ENCODE peak calls at places on chromosomes 7 and 10, in seven cellular contexts. A, S, Y, O, P, T and H are unnamed samples.

GRCh38 chr7:25028370-25028971 is 48.5 kb upstream of the OSBPL3 start:
- DNase-seq in A (no peak), S (peak; percentile 91), Y (no peak), O (peak; percentile 81), P (no peak), T (no peak), H (no peak)

GRCh38 chr10:17873946-17874345 is 64.8 kb downstream of the MRC1 start:
- DNase-seq in A (no peak), S (no peak), Y (no peak), O (no peak), P (no peak), T (no peak), H (no peak)

GRCh38 chr10:59674211-59674836 is 35.3 kb downstream of the SLC16A9 start:
- DNase-seq in A (no peak), S (peak; percentile 36), Y (no peak), O (no peak), P (no peak), T (peak; percentile 27), H (no peak)

GRCh38 chr7:3722396-3722846 is 421.4 kb downstream of the SDK1 start:
- DNase-seq in A (no peak), S (peak; percentile 2), Y (no peak), O (no peak), P (peak; percentile 57), T (no peak), H (peak; percentile 56)

GRCh38 chr10:91206427-91206826 is 14.0 kb upstream of the PCGF5 start:
- DNase-seq in A (no peak), S (no peak), Y (no peak), O (no peak), P (no peak), T (no peak), H (no peak)

GRCh38 chr10:58086144-58086762 is 181.4 kb downstream of the IPMK start:
- DNase-seq in A (no peak), S (no peak), Y (no peak), O (no peak), P (no peak), T (no peak), H (no peak)

GRCh38 chr7:10475940-10476641 is 497.6 kb upstream of the PHF14 start:
- DNase-seq in A (no peak), S (no peak), Y (no peak), O (no peak), P (no peak), T (no peak), H (no peak)

GRCh38 chr7:121547341-121548092 is 151.4 kb upstream of the FAM3C start:
- DNase-seq in A (no peak), S (peak; percentile 84), Y (no peak), O (peak; percentile 39), P (no peak), T (no peak), H (no peak)

GRCh38 chr10:26887611-26888215 is 27.0 kb upstream of the ABI1 start:
- DNase-seq in A (no peak), S (no peak), Y (no peak), O (peak; percentile 65), P (no peak), T (no peak), H (no peak)

GRCh38 chr10:88966785-88967184 is 14.2 kb upstream of the ACTA2 start:
- DNase-seq in A (peak; percentile 56), S (no peak), Y (no peak), O (no peak), P (peak; percentile 57), T (peak; percentile 74), H (peak; percentile 44)

GRCh38 chr7:70390251-70390650 is 741.7 kb upstream of the GALNT17 start:
- DNase-seq in A (no peak), S (no peak), Y (no peak), O (no peak), P (no peak), T (no peak), H (no peak)

GRCh38 chr10:13633689-13634088 is 46.9 kb downstream of the PRPF18 start:
- DNase-seq in A (peak; percentile 76), S (peak; percentile 97), Y (no peak), O (peak; percentile 79), P (peak; percentile 89), T (peak; percentile 66), H (no peak)

GRCh38 chr10:13632407-13632806 is 45.6 kb downstream of the PRPF18 start:
- DNase-seq in A (no peak), S (no peak), Y (no peak), O (no peak), P (no peak), T (no peak), H (no peak)

GRCh38 chr10:13630231-13630630 is 43.5 kb downstream of the PRPF18 start:
- DNase-seq in A (no peak), S (no peak), Y (no peak), O (no peak), P (no peak), T (no peak), H (no peak)

GRCh38 chr10:13632879-13633437 is 46.2 kb downstream of the PRPF18 start:
- DNase-seq in A (peak; percentile 37), S (peak; percentile 15), Y (no peak), O (no peak), P (no peak), T (no peak), H (no peak)

DNA sequence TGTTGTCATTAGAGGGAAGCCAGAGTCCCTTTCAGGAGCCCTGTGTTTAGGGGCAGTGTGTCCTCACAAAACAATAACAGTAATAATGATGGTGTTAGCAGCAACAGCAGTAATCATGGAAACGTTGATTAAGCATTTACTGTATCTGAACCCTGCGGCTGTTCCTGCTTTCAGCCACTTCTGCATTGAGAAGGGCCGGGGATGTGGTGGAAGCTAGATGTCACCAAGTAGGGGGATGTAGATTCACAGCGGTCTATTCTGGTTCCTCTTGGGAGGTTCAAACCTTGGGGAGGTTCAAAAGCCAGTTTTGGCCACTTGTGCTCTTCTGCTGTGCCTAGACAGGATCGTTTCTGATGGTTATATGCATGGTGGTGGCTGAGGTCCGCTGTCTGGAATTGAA is 44.8 kb downstream of the PRPF18 start:
- DNase-seq in A (no peak), S (no peak), Y (no peak), O (no peak), P (no peak), T (no peak), H (no peak)
- TF ChIP-seq CTCF in A (no peak), S (no peak), Y (no peak), O (no peak), P (no peak), T (no peak), H (no peak)

DNA sequence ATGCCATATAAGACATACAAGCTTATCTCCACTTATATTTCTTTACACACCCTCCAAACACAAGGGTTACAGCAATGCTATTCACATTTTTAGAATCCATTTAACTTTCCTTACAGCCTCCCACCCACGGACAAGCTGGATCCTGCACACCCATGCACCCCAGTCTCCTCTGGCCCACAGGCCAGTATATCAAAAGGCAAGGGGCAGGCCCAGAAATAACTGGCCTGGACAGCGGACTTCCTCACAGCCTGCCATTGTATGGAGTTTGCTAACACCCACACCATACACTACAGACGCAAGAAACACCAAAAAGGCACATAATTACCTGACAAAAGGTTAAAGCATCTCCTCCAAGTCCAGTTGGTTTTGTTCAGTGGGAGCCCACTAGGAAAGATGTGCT is 12.0 kb downstream of the HOXA4 start:
- DNase-seq in A (no peak), S (no peak), Y (no peak), O (peak; percentile 47), P (no peak), T (no peak), H (no peak)
- H3K27me3 ChIP-seq in A (peaks cover 97% of the 10 kb centered on the region), S (peaks cover 100% of the 10 kb centered on the region), Y (peaks cover 3% of the 10 kb centered on the region), O (no peaks in the 10 kb centered on the region), P (no peaks in the 10 kb centered on the region), T (no peaks in the 10 kb centered on the region), H (no peaks in the 10 kb centered on the region)

DNA sequence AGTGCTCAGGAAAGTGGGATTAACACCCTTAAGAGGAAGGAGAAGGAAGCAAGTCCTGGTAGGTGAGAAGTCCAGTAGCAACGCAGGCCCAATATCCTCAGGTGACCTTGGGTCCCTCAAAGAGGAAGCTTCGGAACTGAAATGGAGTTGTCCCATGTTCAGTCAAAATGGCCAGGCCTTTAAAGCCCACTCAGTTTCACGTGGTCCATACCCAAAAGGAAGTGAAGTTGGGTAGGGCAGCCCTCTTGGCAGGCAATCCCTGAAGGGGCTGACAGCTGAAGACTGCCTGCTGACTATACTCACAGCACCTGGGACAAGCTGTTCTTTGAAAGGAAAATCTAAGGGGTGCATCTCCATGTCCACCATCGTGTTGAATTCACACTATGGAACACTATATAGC is 3.0 kb downstream of the GSAP start:
- DNase-seq in A (no peak), S (no peak), Y (no peak), O (peak; percentile 56), P (no peak), T (no peak), H (no peak)
- H3K4me1 ChIP-seq in A (peaks cover 15% of the 10 kb centered on the region), S (no peaks in the 10 kb centered on the region), Y (peaks cover 24% of the 10 kb centered on the region), O (peaks cover 39% of the 10 kb centered on the region), P (peaks cover 9% of the 10 kb centered on the region), T (no peaks in the 10 kb centered on the region), H (no peaks in the 10 kb centered on the region)

DNA sequence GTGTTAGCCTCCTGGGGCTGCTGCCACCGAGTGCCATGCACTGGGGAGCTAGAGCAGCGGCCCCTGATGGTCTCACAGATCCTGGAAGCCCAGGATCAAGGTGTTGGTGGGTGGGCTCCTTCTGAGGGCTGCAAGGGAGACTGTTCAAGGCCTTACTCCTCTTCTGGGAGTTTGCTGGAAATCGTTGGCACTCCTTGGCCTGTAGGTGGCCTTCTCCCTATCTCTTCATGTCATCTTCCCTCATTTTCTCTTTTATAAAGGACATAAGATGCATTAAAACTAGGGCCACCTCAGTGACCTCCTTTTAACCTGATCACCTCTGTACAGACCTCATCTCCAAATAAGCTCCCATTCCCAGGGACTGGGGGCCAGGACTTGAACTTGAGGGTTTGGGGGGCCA is 27.0 kb upstream of the ZNF862 start:
- DNase-seq in A (no peak), S (no peak), Y (no peak), O (no peak), P (no peak), T (no peak), H (no peak)
- TF ChIP-seq CTCF in A (no peak), S (peak; percentile 21), Y (no peak), O (peak; percentile 21), P (no peak), T (no peak), H (no peak)

GRCh38 chr10:131858118-131858515 is 42.7 kb upstream of the PPP2R2D start:
- DNase-seq in A (no peak), S (no peak), Y (no peak), O (no peak), P (no peak), T (no peak), H (no peak)
- H3K27me3 ChIP-seq in A (peaks cover 69% of the 10 kb centered on the region), S (peaks cover 9% of the 10 kb centered on the region), Y (no peaks in the 10 kb centered on the region), O (no peaks in the 10 kb centered on the region), P (peaks cover 11% of the 10 kb centered on the region), T (no peaks in the 10 kb centered on the region), H (no peaks in the 10 kb centered on the region)

DNA sequence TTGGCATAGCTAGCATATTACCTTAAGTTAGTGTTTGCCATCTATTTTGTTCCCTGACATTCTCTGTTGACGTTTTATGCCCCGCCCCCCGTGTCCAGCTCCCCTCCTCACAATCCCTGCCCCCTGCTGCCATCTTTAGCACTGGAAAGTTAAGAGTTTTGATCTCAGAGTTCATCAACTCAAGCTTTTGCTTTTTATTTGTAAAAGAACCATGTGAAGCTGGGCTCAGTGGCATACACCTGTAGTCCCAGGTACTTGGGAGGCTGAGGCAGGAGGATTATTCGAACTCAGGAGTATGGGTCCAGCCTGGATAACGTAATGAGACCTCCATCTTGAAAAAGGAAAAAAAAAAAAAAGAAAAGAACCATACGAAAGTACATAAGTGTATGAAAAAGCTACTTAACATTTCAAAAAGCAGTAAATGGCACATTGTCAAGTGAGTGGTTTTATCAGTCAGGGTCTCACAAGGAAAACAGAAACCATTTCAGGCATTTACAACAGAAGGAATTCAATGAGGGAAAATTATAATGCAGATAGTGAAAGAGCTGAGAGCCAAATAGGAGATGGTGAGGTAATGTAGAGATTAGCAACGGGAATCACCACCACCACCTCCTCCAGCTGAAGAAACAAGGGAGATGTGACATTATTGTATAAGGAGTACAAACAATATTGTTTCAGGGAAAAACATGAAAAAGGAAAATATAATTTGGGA is 64.9 kb downstream of the MCU start:
- DNase-seq in A (no peak), S (peak; percentile 79), Y (no peak), O (peak; percentile 3), P (no peak), T (no peak), H (no peak)
- H3K4me1 ChIP-seq in A (peaks cover 20% of the 10 kb centered on the region), S (peaks cover 14% of the 10 kb centered on the region), Y (no peaks in the 10 kb centered on the region), O (peaks cover 6% of the 10 kb centered on the region), P (peaks cover 19% of the 10 kb centered on the region), T (no peaks in the 10 kb centered on the region), H (no peaks in the 10 kb centered on the region)